ENCODE peak calls at places on chromosomes 16 and 17, in four cellular contexts. G is CD4-positive, alpha-beta T cell; J is body of pancreas; O is cardiac muscle cell. P is an unnamed sample.

GRCh38 chr16:81541314-81541713 is 96.7 kb downstream of the CMIP start:
- DNase-seq in G (no peak), J (no peak), O (no peak), P (no peak)

GRCh38 chr16:49750341-49751011 is 105.4 kb downstream of the ZNF423 start:
- DNase-seq in G (no peak), J (no peak), O (no peak), P (no peak)

GRCh38 chr17:57408064-57408811 is 151.9 kb downstream of the MSI2 start:
- DNase-seq in G (peak; percentile 15), J (no peak), O (peak; percentile 34), P (no peak)

GRCh38 chr16:50744911-50745310 is 3.0 kb downstream of the CYLD start:
- DNase-seq in G (no peak), J (no peak), O (no peak), P (no peak)

GRCh38 chr17:77728022-77728671 is 230.4 kb upstream of the TNRC6C start:
- DNase-seq in G (no peak), J (no peak), O (no peak), P (no peak)

GRCh38 chr17:3762922-3763776 is 37.8 kb downstream of the ITGAE start:
- DNase-seq in G (no peak), J (no peak), O (no peak), P (no peak)

GRCh38 chr17:72071330-72071729 is 49.5 kb upstream of the SOX9 start:
- DNase-seq in G (no peak), J (no peak), O (no peak), P (no peak)

GRCh38 chr17:9890124-9890523 is 14.9 kb downstream of the RCVRN start:
- DNase-seq in G (no peak), J (no peak), O (peak; percentile 74), P (no peak)

GRCh38 chr17:37084375-37084774 is 135.6 kb downstream of the AATF start:
- DNase-seq in G (no peak), J (no peak), O (no peak), P (no peak)

GRCh38 chr17:21263351-21263750 is 10.1 kb upstream of the NATD1 start:
- DNase-seq in G (no peak), J (no peak), O (no peak), P (no peak)

GRCh38 chr16:73166972-73167550 is 119.1 kb upstream of the ZFHX3 start:
- DNase-seq in G (no peak), J (no peak), O (no peak), P (no peak)

GRCh38 chr17:39213852-39214251 is 11.9 kb downstream of the STAC2 start:
- DNase-seq in G (no peak), J (no peak), O (no peak), P (no peak)

GRCh38 chr17:81251091-81251942 is 12.2 kb downstream of the NDUFAF8 start:
- DNase-seq in G (no peak), J (no peak), O (peak; percentile 17), P (no peak)

GRCh38 chr17:64773386-64773835 is 111.3 kb upstream of the SMURF2 start:
- DNase-seq in G (no peak), J (no peak), O (no peak), P (no peak)

GRCh38 chr16:11052080-11052808 is 107.9 kb downstream of the CLEC16A start:
- DNase-seq in G (peak; percentile 5), J (no peak), O (no peak), P (no peak)

GRCh38 chr17:13575922-13576419 is 25.8 kb downstream of the HS3ST3A1 start:
- DNase-seq in G (no peak), J (no peak), O (peak; percentile 20), P (no peak)

GRCh38 chr17:27241346-27241946 is 52.5 kb upstream of the WSB1 start:
- DNase-seq in G (no peak), J (no peak), O (no peak), P (no peak)

GRCh38 chr17:12990041-12990808 is 27.6 kb downstream of the ELAC2 start:
- DNase-seq in G (no peak), J (no peak), O (no peak), P (no peak)

GRCh38 chr17:9828296-9829059 is 2.8 kb downstream of the GLP2R start:
- DNase-seq in G (no peak), J (no peak), O (no peak), P (no peak)

GRCh38 chr17:32878211-32878610 is 1.3 kb upstream of the MYO1D start:
- DNase-seq in G (no peak), J (peak; percentile 57), O (no peak), P (peak; percentile 45)

GRCh38 chr16:84519855-84520254 is 15.4 kb upstream of the MEAK7 start:
- DNase-seq in G (no peak), J (no peak), O (no peak), P (no peak)

GRCh38 chr16:68227183-68227793 is 8.6 kb downstream of the ESRP2 start:
- DNase-seq in G (no peak), J (no peak), O (no peak), P (no peak)

GRCh38 chr16:51854401-51854951 is 692.5 kb downstream of the TOX3 start:
- DNase-seq in G (no peak), J (no peak), O (no peak), P (no peak)

GRCh38 chr16:10828851-10829331 is 10.3 kb upstream of the TVP23A start:
- DNase-seq in G (no peak), J (peak; percentile 98), O (no peak), P (peak; percentile 79)

GRCh38 chr16:58243528-58244004 is 45.7 kb upstream of the CSNK2A2 start:
- DNase-seq in G (no peak), J (peak; percentile 69), O (peak; percentile 37), P (no peak)

GRCh38 chr17:2017274-2017941 is 7.7 kb downstream of the RTN4RL1 start:
- DNase-seq in G (no peak), J (no peak), O (no peak), P (no peak)

GRCh38 chr16:83552193-83552592 is 255.6 kb upstream of the HSBP1 start:
- DNase-seq in G (no peak), J (no peak), O (no peak), P (no peak)

GRCh38 chr16:57194512-57194911 is 8.4 kb downstream of the RSPRY1 start:
- DNase-seq in G (no peak), J (no peak), O (no peak), P (no peak)

GRCh38 chr17:1070411-1070810 is 73.5 kb downstream of the TIMM22 start:
- DNase-seq in G (no peak), J (no peak), O (no peak), P (no peak)

GRCh38 chr16:19574625-19575024 is 19.1 kb downstream of the VPS35L start:
- DNase-seq in G (no peak), J (no peak), O (no peak), P (no peak)

GRCh38 chr17:17890773-17891759 is 54.3 kb upstream of the SREBF1 start:
- DNase-seq in G (peak; percentile 28), J (peak; percentile 52), O (peak; percentile 77), P (no peak)

GRCh38 chr17:21213491-21214014 is 408 bp downstream of the TMEM11 start:
- DNase-seq in G (no peak), J (peak; percentile 34), O (peak; percentile 69), P (no peak)

GRCh38 chr17:4850236-4850635 is 17.1 kb downstream of the MINK1 start:
- DNase-seq in G (no peak), J (no peak), O (no peak), P (no peak)

GRCh38 chr17:64694207-64694606 is 32.1 kb upstream of the SMURF2 start:
- DNase-seq in G (no peak), J (peak; percentile 94), O (no peak), P (no peak)

GRCh38 chr16:1073566-1074378 is 1.2 kb downstream of the SSTR5 start:
- DNase-seq in G (no peak), J (no peak), O (peak; percentile 51), P (no peak)
- TF ChIP-seq CTCF in G (no peak), J (no peak), O (no peak), P (no peak)

DNA sequence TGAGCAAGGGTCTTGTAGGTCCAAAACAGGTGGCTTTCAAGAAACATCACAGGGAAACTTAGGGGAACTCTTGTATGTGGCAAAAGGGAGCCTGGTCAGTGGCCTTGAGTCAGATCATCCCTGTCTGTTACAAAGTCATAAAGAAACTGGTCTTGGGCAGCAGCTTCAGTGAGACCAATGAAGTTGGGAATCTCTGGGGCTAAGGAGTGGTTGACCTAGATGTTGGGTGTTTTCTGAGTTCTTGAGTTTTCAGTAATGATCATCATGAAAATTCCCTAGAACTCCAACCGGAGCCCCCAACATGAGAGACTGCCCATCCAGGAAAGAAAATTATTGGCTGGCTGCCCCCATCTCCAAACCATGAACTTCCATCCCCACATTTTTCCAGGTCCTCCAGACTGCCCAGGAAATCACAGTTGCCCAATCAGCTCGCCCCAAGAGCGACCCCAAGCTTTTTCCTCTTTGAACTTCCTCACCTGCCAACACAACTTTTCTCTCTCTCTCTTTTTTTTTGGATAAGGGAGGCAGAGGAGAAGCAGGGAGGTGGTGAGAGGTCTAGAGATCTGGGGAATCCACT is 3.9 kb downstream of the CCR7 start:
- DNase-seq in G (no peak), J (no peak), O (no peak), P (no peak)
- H3K27ac ChIP-seq in G (peak overlapping the region; percentile 100), J (no peak overlapping the region), O (no peak overlapping the region), P (no peak overlapping the region)

DNA sequence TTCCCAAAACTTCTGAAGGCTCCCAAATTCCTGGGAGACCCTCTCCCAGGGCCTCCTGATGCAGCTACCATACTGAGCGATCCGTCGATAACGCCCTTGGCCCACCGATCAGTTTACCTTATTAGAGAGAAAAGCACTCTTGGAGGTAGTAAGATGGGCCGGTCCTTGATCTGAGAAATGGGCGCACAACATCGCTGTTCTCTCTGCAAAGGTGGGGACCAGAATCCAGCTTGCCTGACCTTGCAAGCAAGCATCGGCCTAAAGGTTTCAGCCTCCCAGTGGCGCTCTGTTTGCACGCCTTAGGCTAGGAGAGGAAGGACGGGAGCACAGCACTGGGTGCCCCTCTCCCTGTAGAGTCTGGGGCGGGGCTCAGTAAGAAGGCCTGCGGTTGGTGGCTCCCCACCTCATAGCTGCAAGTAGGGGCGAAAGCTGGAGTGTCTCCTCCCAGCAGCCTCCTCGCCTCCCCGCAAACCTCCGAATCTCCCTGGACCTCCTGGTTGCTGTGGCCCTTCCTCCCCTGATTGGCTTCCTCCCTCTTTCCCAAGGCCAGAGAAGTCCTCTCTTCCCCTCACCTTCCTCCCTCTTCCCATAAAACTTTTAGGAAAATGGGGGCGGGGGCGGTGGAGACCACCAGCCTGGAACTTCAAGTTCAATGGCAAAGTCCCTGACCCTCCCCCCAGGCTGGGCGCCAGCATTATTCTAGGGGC is at the start of gene PRAC1:
- DNase-seq in G (no peak), J (no peak), O (no peak), P (no peak)
- H3K27me3 ChIP-seq in G (peaks cover 100% of the 10 kb centered on the region), J (peaks cover 74% of the 10 kb centered on the region), O (peaks cover 100% of the 10 kb centered on the region), P (peaks cover 97% of the 10 kb centered on the region)

DNA sequence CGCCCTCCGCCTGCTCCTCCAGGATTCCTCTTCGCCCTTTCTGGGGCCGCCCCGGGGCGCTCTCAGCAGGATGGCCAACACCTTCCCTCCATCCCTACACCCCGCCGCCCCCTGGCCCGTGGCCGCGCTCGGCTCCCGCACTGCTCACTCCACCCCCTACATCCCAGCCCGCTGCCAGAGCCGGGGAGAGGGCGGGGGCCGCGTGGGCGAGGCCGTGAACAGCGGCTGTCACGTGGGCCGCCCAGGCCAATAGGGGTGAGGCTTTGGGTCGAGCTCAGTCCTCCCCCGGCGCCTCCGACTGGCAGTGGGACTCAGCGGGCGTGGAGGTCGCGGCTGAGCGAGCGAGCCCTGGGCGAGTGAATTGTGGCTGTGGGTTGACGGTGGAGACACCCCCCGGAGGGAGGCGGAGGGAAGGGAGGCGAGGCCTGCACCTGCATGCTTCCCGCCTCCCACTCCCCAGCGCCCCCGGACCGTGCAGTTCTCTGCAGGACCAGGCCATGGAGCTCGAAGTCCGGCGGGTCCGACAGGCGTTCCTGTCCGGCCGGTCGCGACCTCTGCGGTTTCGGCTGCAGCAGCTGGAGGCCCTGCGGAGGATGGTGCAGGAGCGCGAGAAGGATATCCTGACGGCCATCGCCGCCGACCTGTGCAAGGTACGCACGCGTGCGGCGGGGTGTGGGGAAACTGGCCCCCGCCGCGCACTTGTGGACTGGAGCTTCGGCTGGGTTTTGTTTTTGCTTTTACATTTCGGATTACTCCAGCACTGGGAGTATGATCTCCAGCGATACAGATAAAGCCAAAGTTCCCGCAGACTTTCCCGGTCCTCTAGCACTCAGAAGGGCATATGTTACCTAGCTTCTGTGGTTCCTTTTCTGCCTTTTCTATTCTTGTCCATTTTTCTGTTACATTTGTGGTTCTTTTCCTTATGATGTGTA is at the start of gene ALDH3A2:
- DNase-seq in G (peak; percentile 91), J (peak; percentile 95), O (peak; percentile 97), P (peak; percentile 99)
- TF ChIP-seq CTCF in G (no peak), J (peak; percentile 29), O (peak; percentile 26), P (no peak)

P was measured in dorsolateral prefrontal cortex.